ENCODE peak calls at places on chromosomes 16 and 17, in eight cellular contexts. P is pancreas; X is T-helper 1 cell; B is NCI-H1092; F is NCI-H774; N is T-helper 2 cell; W is stimulated activated CD8-positive, alpha-beta memory T cell treated with anti-CD3 and anti-CD28 coated beads, Interleukin-4, amount 100 ng/mL, for 24 hours; J is activated T-helper 1 cell treated with anti-CD3 and anti-CD28 coated beads, Interleukin-12 subunit alpha, Interleukin-12 subunit beta, Interleukin-2, Interleukin-4 antibody, amounts not matched to agents 30 ng/mL and 10 ng/mL and 1 ng/mL, durations not matched to agents 14 hours and 24 hours and 36 hours. M is an unnamed sample.

GRCh38 chr16:20851601-20852000 is 45.3 kb downstream of the REXO5 start:
- DNase-seq in P (peak), X (no peak), B (no peak), F (no peak), N (no peak), W (no peak), J (no peak), M (no peak)

GRCh38 chr16:54208262-54208661 is 78.3 kb downstream of the IRX3 start:
- DNase-seq in P (no peak), X (no peak), B (no peak), F (no peak), N (no peak), W (no peak), J (no peak), M (no peak)

GRCh38 chr16:86992587-86992986 is 324.6 kb downstream of the C16orf95 start:
- DNase-seq in P (no peak), X (no peak), B (no peak), F (no peak), N (no peak), W (no peak), J (no peak), M (no peak)

GRCh38 chr17:44066204-44066930 is at the start of gene LSM12:
- DNase-seq in P (peak), X (peak), B (peak), F (peak), N (peak), W (peak), J (peak), M (peak)

GRCh38 chr17:40590742-40591141 is 25.5 kb upstream of the CCR7 start:
- DNase-seq in P (no peak), X (no peak), B (no peak), F (no peak), N (no peak), W (no peak), J (no peak), M (no peak)

GRCh38 chr17:13222931-13223330 is 205.1 kb upstream of the ELAC2 start:
- DNase-seq in P (no peak), X (no peak), B (peak), F (peak), N (no peak), W (no peak), J (no peak), M (no peak)

GRCh38 chr16:85564277-85565051 is 48.7 kb upstream of the GSE1 start:
- DNase-seq in P (no peak), X (no peak), B (no peak), F (no peak), N (no peak), W (peak), J (no peak), M (no peak)

GRCh38 chr16:87611456-87611855 is 9.1 kb downstream of the JPH3 start:
- DNase-seq in P (no peak), X (no peak), B (no peak), F (no peak), N (no peak), W (no peak), J (no peak), M (no peak)

GRCh38 chr17:50264263-50265113 is 9.8 kb upstream of the TMEM92 start:
- DNase-seq in P (peak), X (no peak), B (no peak), F (no peak), N (no peak), W (no peak), J (no peak), M (peak)

GRCh38 chr16:87648698-87649487 is 46.6 kb downstream of the JPH3 start:
- DNase-seq in P (no peak), X (no peak), B (no peak), F (no peak), N (no peak), W (no peak), J (no peak), M (no peak)

GRCh38 chr17:57016066-57016763 is 38.3 kb downstream of the SCPEP1 start:
- DNase-seq in P (no peak), X (no peak), B (no peak), F (no peak), N (no peak), W (no peak), J (no peak), M (no peak)

GRCh38 chr17:9755083-9755482 is 36.3 kb downstream of the DHRS7C start:
- DNase-seq in P (no peak), X (no peak), B (no peak), F (no peak), N (no peak), W (no peak), J (no peak), M (no peak)

GRCh38 chr17:47277921-47278320 is 24.3 kb downstream of the ITGB3 start:
- DNase-seq in P (no peak), X (no peak), B (no peak), F (no peak), N (no peak), W (no peak), J (no peak), M (no peak)

GRCh38 chr17:82927661-82928601 is 88.1 kb upstream of the ZNF750 start:
- DNase-seq in P (no peak), X (no peak), B (no peak), F (no peak), N (no peak), W (no peak), J (no peak), M (no peak)

GRCh38 chr16:4882633-4883285 is 35.5 kb downstream of the UBN1 start:
- DNase-seq in P (peak), X (no peak), B (no peak), F (no peak), N (no peak), W (no peak), J (no peak), M (no peak)

GRCh38 chr16:9518054-9518453 is 426.6 kb downstream of the HAPSTR1 start:
- DNase-seq in P (no peak), X (no peak), B (no peak), F (no peak), N (no peak), W (no peak), J (no peak), M (no peak)

M was measured in GM12892.